ENCODE peak calls at places on chromosomes 12 and 14, in five cellular contexts. D is BE2C; O is breast epithelium; R is right cardiac atrium; P is effector CD4-positive, alpha-beta T cell. W is an unnamed sample.

GRCh38 chr14:55267816-55268215 is 3.4 kb upstream of the FBXO34 start:
- DNase-seq in P (no peak), O (no peak), D (no peak), R (no peak), W (no peak)

GRCh38 chr14:21070083-21070609 is at the start of gene ARHGEF40:
- DNase-seq in R (peak), D (peak), P (no peak), O (no peak), W (peak)

GRCh38 chr14:24741871-24742270 is 107.9 kb upstream of the GZMB start:
- DNase-seq in R (no peak), O (no peak), D (no peak), P (no peak), W (no peak)

GRCh38 chr14:77763316-77763715 is 2.4 kb upstream of the SNW1 start:
- DNase-seq in R (no peak), O (no peak), P (no peak), D (no peak), W (no peak)

GRCh38 chr12:131766382-131767107 is 55.7 kb downstream of the SFSWAP start:
- DNase-seq in O (no peak), R (no peak), P (no peak), D (no peak), W (no peak)

GRCh38 chr14:71692496-71692895 is 239.7 kb upstream of the RGS6 start:
- DNase-seq in R (no peak), P (no peak), O (no peak), D (no peak), W (no peak)

GRCh38 chr12:113246478-113247122 is 25.3 kb downstream of the TPCN1 start:
- DNase-seq in R (no peak), P (no peak), D (no peak), O (no peak), W (peak)

GRCh38 chr14:78524766-78525165 is 354.6 kb downstream of the NRXN3 start:
- DNase-seq in D (no peak), P (no peak), O (no peak), R (no peak), W (no peak)

GRCh38 chr12:50127546-50127945 is 15.5 kb downstream of the COX14 start:
- DNase-seq in R (no peak), P (no peak), O (no peak), D (no peak), W (no peak)

GRCh38 chr12:28535216-28535615 is 345.0 kb downstream of the CCDC91 start:
- DNase-seq in D (no peak), P (no peak), R (no peak), O (no peak), W (no peak)

GRCh38 chr14:89959853-89960493 is 4.2 kb downstream of the TDP1 start:
- DNase-seq in D (no peak), R (no peak), O (no peak), P (no peak), W (no peak)

GRCh38 chr14:75831455-75831854 is 150.3 kb downstream of the TGFB3 start:
- DNase-seq in P (no peak), R (peak), D (no peak), O (peak), W (peak)

GRCh38 chr12:89707623-89707991 is 1.0 kb downstream of the ATP2B1 start:
- DNase-seq in O (no peak), P (peak), D (peak), R (peak), W (peak)

GRCh38 chr14:101008631-101009336 is 105.3 kb upstream of the RTL1 start:
- DNase-seq in O (no peak), D (no peak), R (no peak), P (no peak), W (no peak)

GRCh38 chr14:52115286-52115685 is 46.4 kb upstream of the NID2 start:
- DNase-seq in O (no peak), D (no peak), R (no peak), P (no peak), W (no peak)

GRCh38 chr14:32938719-32939253 is at the start of gene NPAS3:
- DNase-seq in P (no peak), O (no peak), R (peak), D (peak), W (no peak)

GRCh38 chr12:121719926-121720414 is 7.4 kb downstream of the TMEM120B start:
- DNase-seq in P (no peak), O (no peak), R (no peak), D (no peak), W (no peak)

GRCh38 chr12:94329366-94329765 is 130.3 kb downstream of the CEP83 start:
- DNase-seq in P (no peak), R (no peak), D (no peak), O (no peak), W (no peak)

GRCh38 chr14:73591690-73592448 is at the start of gene ACOT4:
- DNase-seq in O (no peak), P (peak), D (no peak), R (peak), W (no peak)

GRCh38 chr12:115261691-115262398 is 577.9 kb upstream of the TBX3 start:
- DNase-seq in P (no peak), R (no peak), D (no peak), O (no peak), W (no peak)

GRCh38 chr12:64392221-64392620 is 1.7 kb upstream of the C12orf56 start:
- DNase-seq in D (peak), R (no peak), P (no peak), O (no peak), W (no peak)

GRCh38 chr12:46413368-46413767 is 40.8 kb upstream of the SLC38A2 start:
- DNase-seq in R (no peak), O (no peak), D (no peak), P (no peak), W (no peak)

GRCh38 chr14:100868621-100869370 is 34.7 kb downstream of the RTL1 start:
- DNase-seq in O (no peak), P (no peak), D (peak), R (no peak), W (no peak)

GRCh38 chr12:131061041-131061806 is 107.5 kb downstream of the ADGRD1 start:
- DNase-seq in R (no peak), O (no peak), D (no peak), P (no peak), W (no peak)

GRCh38 chr12:112349440-112349839 is 32.8 kb downstream of the HECTD4 start:
- DNase-seq in P (no peak), D (no peak), R (no peak), O (no peak), W (no peak)

GRCh38 chr14:63727231-63727735 is 582 bp downstream of the SGPP1 start:
- DNase-seq in P (no peak), R (peak), D (peak), O (no peak), W (peak)

GRCh38 chr12:105721051-105721825 is 390.7 kb downstream of the C12orf75 start:
- DNase-seq in P (no peak), D (no peak), R (no peak), O (no peak), W (no peak)

GRCh38 chr12:94952325-94952724 is 51.2 kb downstream of the NDUFA12 start:
- DNase-seq in O (no peak), P (no peak), R (no peak), D (no peak), W (no peak)

GRCh38 chr12:121376754-121377697 is 22.9 kb upstream of the RNF34 start:
- DNase-seq in P (no peak), R (no peak), O (no peak), D (no peak), W (no peak)

GRCh38 chr12:48542300-48542928 is 17.0 kb downstream of the OR8S1 start:
- DNase-seq in R (no peak), P (peak), D (peak), O (no peak), W (peak)

GRCh38 chr12:62861586-62861985 is 73.4 kb downstream of the PPM1H start:
- DNase-seq in P (no peak), D (no peak), R (no peak), O (no peak), W (no peak)

GRCh38 chr12:65335021-65335714 is 56.7 kb downstream of the MSRB3 start:
- DNase-seq in R (peak), P (no peak), D (no peak), O (no peak), W (no peak)

GRCh38 chr12:96501139-96501741 is 11.9 kb downstream of the CFAP54 start:
- DNase-seq in R (peak), D (no peak), O (peak), P (no peak), W (peak)

W was measured in heart right ventricle.